ENCODE peak calls at places on chromosomes 6 and 20, in five cellular contexts. O is NCI-H345, G is NCI-H1417, W is GM13977, X is ELR. P is an unnamed sample.

GRCh38 chr20:2814587-2815051 is at the start of gene C20orf141:
- DNase-seq in O (no peak), G (no peak), W (no peak), X (peak; percentile 99), P (peak; percentile 34)

GRCh38 chr6:107715523-107716321 is 108.4 kb downstream of the SCML4 start:
- DNase-seq in O (no peak), G (no peak), W (no peak), X (no peak), P (no peak)

GRCh38 chr6:15152720-15153119 is 93.1 kb upstream of the JARID2 start:
- DNase-seq in O (no peak), G (no peak), W (no peak), X (no peak), P (no peak)

GRCh38 chr6:151325075-151326050 is 66.0 kb downstream of the ZBTB2 start:
- DNase-seq in O (no peak), G (peak; percentile 71), W (no peak), X (peak; percentile 89), P (peak; percentile 61)

GRCh38 chr6:29490055-29490454 is 2.3 kb upstream of the MAS1L start:
- DNase-seq in O (no peak), G (no peak), W (no peak), X (no peak), P (no peak)

GRCh38 chr6:75751443-75751842 is 2.4 kb downstream of the MYO6 start:
- DNase-seq in O (no peak), G (no peak), W (no peak), X (peak; percentile 64), P (no peak)

GRCh38 chr6:37512400-37512958 is 12.8 kb upstream of the CCDC167 start:
- DNase-seq in O (no peak), G (no peak), W (no peak), X (no peak), P (no peak)

GRCh38 chr6:80132942-80133517 is 26.6 kb downstream of the BCKDHB start:
- DNase-seq in O (peak; percentile 83), G (peak; percentile 55), W (no peak), X (peak; percentile 75), P (peak; percentile 44)

GRCh38 chr6:35919085-35919826 is 1.6 kb downstream of the SRPK1 start:
- DNase-seq in O (no peak), G (peak; percentile 31), W (peak; percentile 40), X (peak; percentile 57), P (no peak)

GRCh38 chr6:11769244-11769643 is 9.4 kb downstream of the ADTRP start:
- DNase-seq in O (no peak), G (no peak), W (no peak), X (peak; percentile 90), P (no peak)

GRCh38 chr6:25042984-25043725 is 107.4 kb upstream of the RIPOR2 start:
- DNase-seq in O (no peak), G (no peak), W (no peak), X (no peak), P (no peak)

GRCh38 chr20:4601630-4602296 is 119.9 kb upstream of the PRND start:
- DNase-seq in O (peak; percentile 65), G (peak; percentile 44), W (no peak), X (no peak), P (no peak)

GRCh38 chr6:37489697-37490336 is 9.9 kb downstream of the CCDC167 start:
- DNase-seq in O (peak; percentile 8), G (no peak), W (no peak), X (peak; percentile 36), P (no peak)

GRCh38 chr20:44594730-44595129 is 12.4 kb downstream of the PKIG start:
- DNase-seq in O (no peak), G (no peak), W (peak; percentile 50), X (peak; percentile 81), P (no peak)

GRCh38 chr6:3351105-3351676 is 92.4 kb downstream of the PSMG4 start:
- DNase-seq in O (no peak), G (peak; percentile 56), W (no peak), X (no peak), P (peak; percentile 85)

GRCh38 chr6:135397172-135397952 is 100.2 kb downstream of the AHI1 start:
- DNase-seq in O (no peak), G (no peak), W (no peak), X (no peak), P (no peak)

GRCh38 chr20:58014628-58015315 is 213.7 kb downstream of the ANKRD60 start:
- DNase-seq in O (no peak), G (no peak), W (no peak), X (peak; percentile 81), P (no peak)

GRCh38 chr20:57013741-57014140 is 252.7 kb downstream of the BMP7 start:
- DNase-seq in O (no peak), G (no peak), W (no peak), X (no peak), P (peak; percentile 77)

GRCh38 chr20:57278457-57278856 is 12.0 kb upstream of the BMP7 start:
- DNase-seq in O (no peak), G (no peak), W (no peak), X (no peak), P (no peak)

GRCh38 chr6:12313992-12314589 is 23.9 kb downstream of the EDN1 start:
- DNase-seq in O (no peak), G (no peak), W (no peak), X (peak; percentile 64), P (no peak)

GRCh38 chr6:7008451-7008988 is 99.2 kb upstream of the RREB1 start:
- DNase-seq in O (no peak), G (peak; percentile 1), W (no peak), X (no peak), P (peak; percentile 47)

GRCh38 chr6:158506577-158506976 is 53.3 kb upstream of the TMEM181 start:
- DNase-seq in O (no peak), G (no peak), W (no peak), X (peak; percentile 57), P (peak; percentile 65)

GRCh38 chr20:20685635-20686034 is 26.8 kb downstream of the RALGAPA2 start:
- DNase-seq in O (no peak), G (no peak), W (no peak), X (no peak), P (no peak)

GRCh38 chr6:12423852-12424251 is 133.7 kb downstream of the EDN1 start:
- DNase-seq in O (no peak), G (no peak), W (no peak), X (no peak), P (no peak)